ENCODE peak calls at places on chromosome 1, in ten cellular contexts. Q, M, G, N, B, K, J, E, I and S are unnamed samples.

GRCh38 chr1:202255343-202255742 is 61.7 kb downstream of the LGR6 start:
- DNase-seq in N (no peak), I (no peak), B (no peak), G (no peak), M (no peak), E (no peak), J (no peak), K (no peak), Q (no peak), S (no peak)

GRCh38 chr1:92536593-92537332 is 50.0 kb upstream of the GFI1 start:
- DNase-seq in N (no peak), Q (no peak), J (no peak), K (no peak), M (no peak), E (peak; percentile 35), I (no peak), G (no peak), B (no peak), S (no peak)

GRCh38 chr1:40479156-40479555 is 2.1 kb downstream of the ZFP69 start:
- DNase-seq in Q (no peak), E (no peak), M (no peak), I (no peak), N (no peak), K (no peak), J (no peak), G (no peak), B (no peak), S (no peak)

GRCh38 chr1:203273206-203273868 is 32.0 kb upstream of the BTG2 start:
- DNase-seq in N (peak; percentile 94), G (peak; percentile 90), B (peak; percentile 95), Q (peak; percentile 90), J (peak; percentile 86), I (peak; percentile 92), E (peak; percentile 93), K (peak; percentile 87), M (peak; percentile 87), S (peak; percentile 92)

GRCh38 chr1:159989581-159989980 is 35.5 kb upstream of the SLAMF9 start:
- DNase-seq in N (no peak), J (no peak), K (no peak), I (no peak), E (peak; percentile 65), M (no peak), Q (no peak), B (no peak), G (no peak), S (no peak)

GRCh38 chr1:202164271-202165037 is 4.1 kb upstream of the PTPN7 start:
- DNase-seq in E (peak; percentile 91), Q (no peak), J (no peak), K (no peak), N (peak; percentile 36), G (no peak), B (no peak), I (peak; percentile 51), M (no peak), S (no peak)

GRCh38 chr1:23273450-23274133 is 56.3 kb upstream of the HTR1D start:
- DNase-seq in I (no peak), E (peak; percentile 69), Q (no peak), N (no peak), M (peak; percentile 48), B (no peak), G (no peak), J (no peak), K (no peak), S (no peak)

GRCh38 chr1:36814774-36815173 is 219.5 kb downstream of the GRIK3 start:
- DNase-seq in Q (no peak), I (no peak), J (no peak), E (no peak), G (no peak), M (no peak), B (no peak), K (no peak), N (no peak), S (no peak)

GRCh38 chr1:182189535-182190066 is 128.1 kb upstream of the ZNF648 start:
- DNase-seq in J (no peak), Q (no peak), K (no peak), M (no peak), E (no peak), B (no peak), N (no peak), I (no peak), G (no peak), S (no peak)

GRCh38 chr1:25549273-25550154 is 6.1 kb downstream of the LDLRAP1 start:
- DNase-seq in J (peak; percentile 54), N (peak; percentile 95), K (no peak), M (no peak), B (peak; percentile 61), E (peak; percentile 94), G (peak; percentile 57), Q (no peak), I (peak; percentile 92), S (peak; percentile 65)

GRCh38 chr1:87094238-87094637 is 179.8 kb downstream of the HS2ST1 start:
- DNase-seq in B (no peak), J (no peak), N (no peak), Q (no peak), G (no peak), I (no peak), K (no peak), M (no peak), E (no peak), S (no peak)

GRCh38 chr1:161119379-161120061 is 1.6 kb downstream of the NIT1 start:
- DNase-seq in Q (no peak), N (peak; percentile 81), I (peak; percentile 58), G (no peak), B (peak; percentile 73), J (peak; percentile 74), E (peak; percentile 95), M (peak; percentile 72), K (peak; percentile 90), S (no peak)

GRCh38 chr1:39133340-39133684 is 71.2 kb upstream of the MACF1 start:
- DNase-seq in N (no peak), G (no peak), Q (no peak), I (no peak), K (no peak), J (no peak), B (no peak), E (no peak), M (no peak), S (no peak)

GRCh38 chr1:193310569-193310968 is 124.2 kb upstream of the B3GALT2 start:
- DNase-seq in N (no peak), E (no peak), J (no peak), B (no peak), K (no peak), G (no peak), Q (no peak), I (peak; percentile 50), M (no peak), S (no peak)

GRCh38 chr1:185871627-185872150 is 137.5 kb downstream of the HMCN1 start:
- DNase-seq in B (no peak), N (no peak), G (no peak), M (no peak), J (no peak), Q (no peak), K (no peak), E (no peak), I (no peak), S (no peak)

GRCh38 chr1:1033731-1034437 is 14.0 kb downstream of the AGRN start:
- DNase-seq in M (no peak), G (no peak), B (no peak), J (no peak), K (peak; percentile 66), I (no peak), E (no peak), Q (no peak), N (no peak), S (no peak)

GRCh38 chr1:58882322-58882951 is 98.6 kb upstream of the JUN start:
- DNase-seq in B (no peak), N (no peak), I (no peak), K (no peak), M (no peak), E (no peak), J (no peak), Q (no peak), G (no peak), S (no peak)
- H3K27ac ChIP-seq in B (peak overlapping the region; percentile 79), N (no peak overlapping the region), I (peak overlapping the region; percentile 49), K (no peak overlapping the region), M (peak overlapping the region; percentile 28), E (peak overlapping the region; percentile 87), J (peak overlapping the region; percentile 76), Q (peak overlapping the region; percentile 66), G (peak overlapping the region; percentile 96), S (peak overlapping the region; percentile 61)

DNA sequence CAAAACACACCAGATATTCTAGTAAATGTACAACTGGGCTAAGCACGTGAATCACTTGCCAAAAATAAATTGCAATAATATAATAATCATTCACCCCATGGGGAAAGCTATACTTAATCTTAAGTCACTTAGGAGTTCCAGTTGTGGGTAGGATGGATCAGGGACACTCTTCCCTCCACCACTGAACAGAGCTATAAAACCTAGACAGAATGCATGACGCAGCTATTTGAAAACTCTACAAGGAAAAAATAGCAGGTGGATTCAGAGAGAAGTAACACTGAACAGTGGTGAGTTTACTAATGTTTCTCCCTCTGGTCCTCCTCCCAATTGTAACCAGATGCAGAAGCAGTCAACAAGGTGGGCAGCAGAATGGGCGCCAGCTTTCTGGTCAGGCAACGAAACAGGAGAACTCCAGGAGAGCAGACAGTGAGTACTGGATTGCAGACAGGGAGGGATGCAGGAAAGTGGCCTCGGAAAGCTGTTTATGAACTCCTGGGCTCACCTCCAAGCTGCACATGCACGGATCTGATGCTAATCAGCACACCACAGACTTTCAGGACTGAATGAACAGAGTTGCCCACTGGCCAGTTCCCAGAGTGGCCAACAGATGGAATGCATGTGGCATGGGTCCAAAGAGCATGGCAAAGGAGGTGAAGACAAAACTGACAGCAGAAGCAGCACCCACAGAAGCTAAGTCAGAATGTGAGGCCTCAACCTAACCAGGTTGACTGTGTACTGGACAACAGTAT is 41.4 kb downstream of the TARBP1 start:
- DNase-seq in M (no peak), N (no peak), E (no peak), G (no peak), B (peak; percentile 70), J (no peak), Q (no peak), K (no peak), I (no peak), S (no peak)
- TF ChIP-seq CTCF in M (no peak), N (no peak), E (no peak), G (no peak), B (no peak), J (no peak), Q (no peak), K (no peak), I (no peak), S (no peak)

GRCh38 chr1:117734403-117734802 is 128.6 kb downstream of the TENT5C start:
- DNase-seq in B (no peak), N (no peak), M (no peak), G (no peak), K (no peak), J (no peak), E (no peak), I (no peak), Q (no peak), S (no peak)
- H3K27ac ChIP-seq in B (peak overlapping the region; percentile 65), N (no peak overlapping the region), M (no peak overlapping the region), G (peak overlapping the region; percentile 31), K (no peak overlapping the region), J (no peak overlapping the region), E (no peak overlapping the region), I (peak overlapping the region; percentile 50), Q (no peak overlapping the region), S (peak overlapping the region; percentile 59)

DNA sequence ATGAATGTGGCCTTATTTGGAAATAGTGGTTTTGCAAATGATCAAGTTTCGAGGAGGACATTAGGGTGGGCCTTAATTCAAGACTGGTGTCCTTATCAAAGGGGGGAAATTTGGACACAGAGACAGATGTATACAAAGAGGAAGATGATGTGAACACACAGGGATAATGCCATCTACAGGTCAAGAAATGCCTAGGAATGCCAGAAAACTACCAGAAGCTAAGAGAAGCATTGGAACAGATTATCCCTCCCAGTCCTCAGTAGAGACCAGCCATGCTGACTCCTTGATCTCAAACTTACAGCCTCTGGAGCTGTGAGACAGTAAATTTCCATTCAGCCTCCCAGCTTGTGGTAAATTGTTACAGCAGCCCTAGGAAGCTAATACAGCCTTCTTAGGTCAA is 151.4 kb downstream of the PTGER3 start:
- DNase-seq in B (no peak), M (peak; percentile 59), E (no peak), I (no peak), J (no peak), N (peak; percentile 5), Q (no peak), G (no peak), K (peak; percentile 28), S (no peak)
- TF ChIP-seq CTCF in B (no peak), M (peak; percentile 61), E (no peak), I (no peak), J (no peak), N (peak; percentile 56), Q (no peak), G (no peak), K (peak; percentile 28), S (peak; percentile 8)